ENCODE peak calls at places on chromosomes 7 and 10, in eight cellular contexts. B is fibroblast of the aortic adventitia, M is cardiac fibroblast, F is kidney epithelial cell, U is lower lobe of right lung, L is fibroblast of mammary gland, C is progenitor cell of endocrine pancreas, K is H9. E is an unnamed sample.

GRCh38 chr10:93604145-93604544 is 3.1 kb upstream of the RBP4 start:
- DNase-seq in B (no peak), M (no peak), F (no peak), U (no peak), L (no peak), C (no peak), K (no peak), E (no peak)

GRCh38 chr10:49521062-49521461 is 17.9 kb downstream of the ERCC6 start:
- DNase-seq in B (no peak), M (no peak), F (no peak), U (no peak), L (no peak), C (no peak), K (no peak), E (no peak)

GRCh38 chr7:108143658-108144420 is 13.7 kb upstream of the LAMB4 start:
- DNase-seq in B (no peak), M (no peak), F (no peak), U (no peak), L (no peak), C (no peak), K (no peak), E (no peak)

GRCh38 chr10:128324058-128324457 is 197.8 kb upstream of the MKI67 start:
- DNase-seq in B (no peak), M (no peak), F (no peak), U (no peak), L (no peak), C (no peak), K (peak), E (no peak)

GRCh38 chr10:120423350-120424197 is 33.5 kb upstream of the PLPP4 start:
- DNase-seq in B (peak), M (peak), F (peak), U (peak), L (peak), C (peak), K (peak), E (peak)

GRCh38 chr7:29278362-29279070 is 83.9 kb downstream of the CHN2 start:
- DNase-seq in B (no peak), M (no peak), F (no peak), U (no peak), L (no peak), C (no peak), K (no peak), E (no peak)

GRCh38 chr10:93941603-93942002 is 47.8 kb downstream of the SLC35G1 start:
- DNase-seq in B (no peak), M (no peak), F (no peak), U (no peak), L (no peak), C (no peak), K (no peak), E (no peak)

GRCh38 chr7:32316831-32317230 is 173.3 kb downstream of the LSM5 start:
- DNase-seq in B (no peak), M (no peak), F (no peak), U (no peak), L (no peak), C (no peak), K (no peak), E (no peak)

GRCh38 chr7:96670338-96671289 is 39.0 kb downstream of the SEM1 start:
- DNase-seq in B (no peak), M (no peak), F (no peak), U (no peak), L (no peak), C (no peak), K (no peak), E (no peak)

GRCh38 chr10:104117839-104118323 is 4.1 kb upstream of the SFR1 start:
- DNase-seq in B (peak), M (peak), F (peak), U (no peak), L (peak), C (no peak), K (no peak), E (no peak)

GRCh38 chr7:156895024-156895780 is 2.2 kb upstream of the LMBR1 start:
- DNase-seq in B (no peak), M (no peak), F (no peak), U (no peak), L (no peak), C (no peak), K (no peak), E (no peak)

GRCh38 chr10:1168763-1169162 is 112.6 kb downstream of the WDR37 start:
- DNase-seq in B (no peak), M (no peak), F (no peak), U (no peak), L (no peak), C (no peak), K (no peak), E (no peak)

DNA sequence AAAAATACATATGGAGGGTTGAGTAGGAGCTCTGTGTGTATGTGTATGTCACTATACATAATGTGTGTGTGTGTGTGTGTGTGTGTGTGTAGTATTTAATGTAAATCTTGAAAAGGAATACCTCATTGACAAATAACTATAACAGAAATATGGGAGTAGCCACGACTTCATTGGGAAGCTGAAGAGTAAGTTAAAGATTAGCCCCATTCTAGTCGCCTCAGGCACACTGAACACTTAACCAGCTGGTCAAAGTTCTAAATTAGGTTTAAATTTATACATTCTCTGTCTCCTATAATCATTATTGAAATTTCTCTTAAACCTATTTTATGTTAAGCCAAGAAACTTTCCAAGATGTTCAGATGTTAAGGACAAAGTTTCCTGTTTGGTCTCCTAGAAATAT is 45.3 kb downstream of the FAM13C start:
- DNase-seq in B (no peak), M (no peak), F (no peak), U (no peak), L (no peak), C (no peak), K (no peak), E (no peak)
- TF ChIP-seq CTCF in B (no peak), M (no peak), F (no peak), U (no peak), L (no peak), C (no peak), K (no peak), E (no peak)

GRCh38 chr7:158572000-158572828 is 15.4 kb downstream of the PTPRN2 start:
- DNase-seq in B (no peak), M (peak), F (no peak), U (no peak), L (peak), C (no peak), K (no peak), E (no peak)
- TF ChIP-seq CTCF in B (no peak), M (no peak), F (no peak), U (no peak), L (no peak), C (no peak), K (peak), E (no peak)

DNA sequence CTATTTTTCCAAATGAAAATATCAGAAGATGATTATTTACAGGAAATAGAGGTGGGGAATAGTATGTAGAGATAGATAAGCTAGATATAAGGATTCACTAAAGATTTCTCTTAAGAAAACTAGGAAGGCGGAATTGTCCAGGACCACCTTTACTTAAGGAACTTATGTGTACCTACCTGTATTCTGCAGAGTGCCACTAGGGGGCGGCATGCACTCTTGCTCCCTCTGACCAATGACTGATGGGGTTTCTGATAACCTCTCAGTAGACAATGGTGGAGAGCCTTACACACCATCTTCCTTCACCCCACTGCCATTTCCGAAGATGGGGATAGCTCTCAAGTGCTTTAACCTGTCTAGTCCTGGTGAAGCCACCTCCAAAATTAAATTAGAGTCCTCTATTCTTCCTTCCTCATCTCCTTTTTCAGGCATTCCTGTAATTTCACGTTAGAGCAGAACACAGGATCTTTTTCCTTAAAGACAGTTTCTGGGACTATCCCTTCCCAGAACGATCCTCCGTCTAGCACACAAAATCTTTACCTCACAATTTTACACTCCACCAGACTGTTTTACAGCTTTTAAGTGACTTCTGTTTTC is 453.1 kb downstream of the SORCS1 start:
- DNase-seq in B (no peak), M (peak), F (no peak), U (peak), L (peak), C (no peak), K (peak), E (peak)
- TF ChIP-seq CTCF in B (peak), M (peak), F (peak), U (peak), L (peak), C (peak), K (peak), E (peak)

GRCh38 chr7:134458341-134458805 is 527 bp downstream of the AKR1B1 start:
- DNase-seq in B (peak), M (peak), F (no peak), U (peak), L (no peak), C (peak), K (peak), E (peak)
- TF ChIP-seq CTCF in B (peak), M (peak), F (peak), U (no peak), L (peak), C (peak), K (peak), E (peak)

GRCh38 chr10:131854579-131855335 is 46.1 kb upstream of the PPP2R2D start:
- DNase-seq in B (no peak), M (no peak), F (no peak), U (no peak), L (no peak), C (no peak), K (peak), E (no peak)
- TF ChIP-seq CTCF in B (no peak), M (no peak), F (no peak), U (no peak), L (no peak), C (no peak), K (no peak), E (no peak)

DNA sequence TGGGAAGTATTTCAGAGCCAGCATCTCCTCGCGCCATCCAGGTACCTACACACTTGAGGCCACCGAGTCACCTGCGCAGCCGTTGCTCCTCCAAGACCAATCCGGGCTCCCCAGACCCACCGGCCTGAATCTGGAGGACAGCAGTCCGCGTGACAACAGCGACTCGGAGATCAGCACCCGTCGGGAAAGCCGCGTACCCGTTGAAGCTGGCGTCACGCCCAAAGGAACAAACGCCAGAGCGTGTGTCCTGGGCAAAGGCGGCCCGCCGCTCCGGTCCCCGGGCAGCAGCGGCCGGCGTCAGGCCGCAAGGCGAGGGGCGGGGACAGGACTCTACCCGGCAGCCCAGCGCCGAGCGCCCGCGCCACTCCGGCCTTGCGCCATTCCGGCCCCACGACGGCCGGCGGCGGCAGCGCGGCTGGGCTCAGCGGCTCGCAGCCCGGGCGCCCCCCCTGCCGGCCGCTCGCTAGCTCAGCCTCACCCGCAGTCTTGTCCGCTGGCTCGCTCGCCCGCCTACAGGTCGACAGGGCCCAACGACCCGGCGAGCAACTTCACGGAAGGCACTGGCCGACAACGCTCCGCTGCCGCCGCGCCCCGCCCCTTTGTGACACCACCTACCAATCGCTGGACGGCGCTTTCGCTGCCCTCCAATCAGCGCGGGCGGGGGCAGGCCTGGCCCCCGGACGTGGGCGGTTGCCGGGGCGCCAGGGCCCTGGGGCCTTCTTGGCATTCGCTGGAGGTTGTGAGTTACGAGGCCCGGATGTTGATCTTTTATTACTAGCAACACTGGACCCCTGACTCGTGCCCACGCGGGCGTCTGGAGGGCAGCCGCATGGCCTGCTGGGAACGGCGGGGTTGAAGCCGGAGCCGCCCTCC is at the start of gene ZFAND4:
- DNase-seq in B (peak), M (peak), F (peak), U (peak), L (peak), C (peak), K (peak), E (peak)
- TF ChIP-seq CTCF in B (peak), M (peak), F (peak), U (peak), L (no peak), C (peak), K (peak), E (peak)

GRCh38 chr10:75019360-75019759 is 92.1 kb upstream of the SAMD8 start:
- DNase-seq in B (peak), M (peak), F (no peak), U (no peak), L (peak), C (no peak), K (no peak), E (no peak)
- TF ChIP-seq CTCF in B (peak), M (peak), F (peak), U (peak), L (peak), C (no peak), K (no peak), E (peak)

GRCh38 chr10:73641272-73642060 is at the start of gene MYOZ1:
- DNase-seq in B (no peak), M (no peak), F (no peak), U (no peak), L (no peak), C (no peak), K (no peak), E (no peak)
- TF ChIP-seq CTCF in B (no peak), M (no peak), F (no peak), U (no peak), L (no peak), C (no peak), K (no peak), E (no peak)

GRCh38 chr10:42827201-42827600 is 44.6 kb downstream of the BMS1 start:
- DNase-seq in B (no peak), M (no peak), F (no peak), U (no peak), L (no peak), C (no peak), K (peak), E (no peak)
- TF ChIP-seq CTCF in B (no peak), M (no peak), F (peak), U (no peak), L (no peak), C (peak), K (peak), E (no peak)

E was measured in GM10248.